ENCODE peak calls at places on chromosome 14, in eight cellular contexts. F, H, R, M, C, L, I and O are unnamed samples.

GRCh38 chr14:65170318-65170717 is 68.0 kb upstream of the MAX start:
- DNase-seq in F (no peak), H (no peak), R (no peak), M (no peak), C (no peak), L (no peak), I (no peak), O (no peak)

GRCh38 chr14:94043111-94043755 is 17.1 kb downstream of the OTUB2 start:
- DNase-seq in F (no peak), H (no peak), R (no peak), M (peak; percentile 68), C (no peak), L (no peak), I (no peak), O (no peak)

GRCh38 chr14:61502459-61503093 is 181.2 kb downstream of the PRKCH start:
- DNase-seq in F (peak; percentile 27), H (no peak), R (no peak), M (no peak), C (no peak), L (no peak), I (no peak), O (no peak)

GRCh38 chr14:104844306-104845032 is 20.6 kb upstream of the CEP170B start:
- DNase-seq in F (no peak), H (peak; percentile 36), R (no peak), M (no peak), C (no peak), L (no peak), I (no peak), O (no peak)

GRCh38 chr14:55721353-55721752 is 141.3 kb downstream of the KTN1 start:
- DNase-seq in F (no peak), H (no peak), R (no peak), M (peak; percentile 88), C (peak; percentile 55), L (peak; percentile 74), I (no peak), O (peak; percentile 74)

GRCh38 chr14:24364841-24365240 is 3.1 kb upstream of the NFATC4 start:
- DNase-seq in F (no peak), H (no peak), R (no peak), M (no peak), C (no peak), L (no peak), I (no peak), O (no peak)

GRCh38 chr14:104292084-104292970 is 153.9 kb downstream of the KIF26A start:
- DNase-seq in F (no peak), H (no peak), R (no peak), M (no peak), C (no peak), L (no peak), I (peak; percentile 41), O (no peak)

GRCh38 chr14:73829526-73830431 is 21.9 kb upstream of the PTGR2 start:
- DNase-seq in F (peak; percentile 21), H (no peak), R (no peak), M (peak; percentile 76), C (no peak), L (peak; percentile 90), I (no peak), O (no peak)

GRCh38 chr14:100576091-100577085 is 10.8 kb downstream of the BEGAIN start:
- DNase-seq in F (no peak), H (no peak), R (no peak), M (no peak), C (no peak), L (no peak), I (no peak), O (no peak)

GRCh38 chr14:69543341-69544249 is 31.1 kb downstream of the CCDC177 start:
- DNase-seq in F (no peak), H (peak; percentile 46), R (no peak), M (peak; percentile 93), C (no peak), L (peak; percentile 87), I (no peak), O (peak; percentile 37)

GRCh38 chr14:95862243-95862642 is 14.4 kb upstream of the TUNAR start:
- DNase-seq in F (no peak), H (no peak), R (no peak), M (peak; percentile 12), C (no peak), L (no peak), I (no peak), O (no peak)

GRCh38 chr14:68473794-68474193 is 319.1 kb downstream of the ZFP36L1 start:
- DNase-seq in F (no peak), H (no peak), R (no peak), M (no peak), C (no peak), L (no peak), I (no peak), O (no peak)

GRCh38 chr14:70052990-70053389 is 135.8 kb downstream of the SLC8A3 start:
- DNase-seq in F (no peak), H (no peak), R (peak; percentile 48), M (peak; percentile 28), C (no peak), L (peak; percentile 45), I (no peak), O (no peak)

GRCh38 chr14:91149462-91149861 is 35.6 kb downstream of the DGLUCY start:
- DNase-seq in F (no peak), H (no peak), R (no peak), M (peak; percentile 100), C (peak; percentile 11), L (peak; percentile 53), I (peak; percentile 85), O (peak; percentile 75)

GRCh38 chr14:101078105-101078891 is 174.8 kb upstream of the RTL1 start:
- DNase-seq in F (no peak), H (no peak), R (no peak), M (no peak), C (no peak), L (no peak), I (peak; percentile 30), O (no peak)

GRCh38 chr14:52039124-52039815 is 29.6 kb downstream of the NID2 start:
- DNase-seq in F (no peak), H (no peak), R (no peak), M (no peak), C (no peak), L (no peak), I (no peak), O (no peak)

GRCh38 chr14:82710257-82710841 is 1176.7 kb upstream of the SEL1L start:
- DNase-seq in F (peak; percentile 10), H (peak; percentile 17), R (peak; percentile 37), M (peak; percentile 61), C (no peak), L (peak; percentile 39), I (peak; percentile 58), O (peak; percentile 24)

GRCh38 chr14:92425101-92425500 is 88.5 kb upstream of the RIN3 start:
- DNase-seq in F (no peak), H (no peak), R (no peak), M (peak; percentile 52), C (no peak), L (no peak), I (no peak), O (peak; percentile 20)